ENCODE peak calls at places on chromosomes 13 and 19, in six cellular contexts. U, C, B, R, J and A are unnamed samples.

GRCh38 chr13:23743269-23743668 is 145.9 kb downstream of the MIPEP start:
- DNase-seq in U (no peak), C (no peak), B (no peak), R (peak; percentile 66), J (no peak), A (no peak)

GRCh38 chr19:4206818-4207484 is 22.4 kb upstream of the EBI3 start:
- DNase-seq in U (peak; percentile 54), C (no peak), B (no peak), R (peak; percentile 50), J (no peak), A (peak; percentile 63)

GRCh38 chr13:49220035-49220855 is at the start of gene MLNR:
- DNase-seq in U (no peak), C (peak; percentile 76), B (peak; percentile 35), R (peak; percentile 37), J (no peak), A (peak; percentile 29)

GRCh38 chr13:107365466-107366215 is 797.7 kb upstream of the ARGLU1 start:
- DNase-seq in U (peak; percentile 83), C (no peak), B (no peak), R (no peak), J (no peak), A (peak; percentile 77)

GRCh38 chr13:102873653-102874052 is 27.8 kb downstream of the ERCC5 start:
- DNase-seq in U (no peak), C (no peak), B (no peak), R (no peak), J (no peak), A (peak; percentile 36)

GRCh38 chr13:113584870-113585671 is 518 bp downstream of the TFDP1 start:
- DNase-seq in U (no peak), C (peak; percentile 23), B (no peak), R (peak; percentile 21), J (no peak), A (no peak)

GRCh38 chr19:18364826-18365528 is 21.0 kb upstream of the GDF15 start:
- DNase-seq in U (peak; percentile 100), C (no peak), B (no peak), R (peak; percentile 98), J (no peak), A (peak; percentile 100)

GRCh38 chr13:88417801-88418200 is 746.6 kb downstream of the SLITRK5 start:
- DNase-seq in U (no peak), C (no peak), B (no peak), R (no peak), J (no peak), A (no peak)

GRCh38 chr19:47781590-47782318 is 3.3 kb downstream of the SELENOW start:
- DNase-seq in U (no peak), C (no peak), B (no peak), R (peak; percentile 25), J (no peak), A (no peak)

GRCh38 chr19:50413531-50413930 is 5.2 kb upstream of the SPIB start:
- DNase-seq in U (no peak), C (no peak), B (no peak), R (no peak), J (no peak), A (no peak)

GRCh38 chr13:65679240-65679639 is 1550.9 kb downstream of the PCDH9 start:
- DNase-seq in U (peak; percentile 54), C (no peak), B (no peak), R (no peak), J (no peak), A (peak; percentile 58)

GRCh38 chr19:55370305-55370988 is at the start of gene IL11:
- DNase-seq in U (peak; percentile 78), C (no peak), B (no peak), R (no peak), J (no peak), A (peak; percentile 84)

GRCh38 chr13:39353988-39354387 is 249.0 kb downstream of the LHFPL6 start:
- DNase-seq in U (peak; percentile 65), C (no peak), B (no peak), R (peak; percentile 41), J (no peak), A (peak; percentile 29)

GRCh38 chr19:4859697-4860096 is 7.8 kb downstream of the PLIN3 start:
- DNase-seq in U (no peak), C (no peak), B (no peak), R (no peak), J (no peak), A (no peak)

DNA sequence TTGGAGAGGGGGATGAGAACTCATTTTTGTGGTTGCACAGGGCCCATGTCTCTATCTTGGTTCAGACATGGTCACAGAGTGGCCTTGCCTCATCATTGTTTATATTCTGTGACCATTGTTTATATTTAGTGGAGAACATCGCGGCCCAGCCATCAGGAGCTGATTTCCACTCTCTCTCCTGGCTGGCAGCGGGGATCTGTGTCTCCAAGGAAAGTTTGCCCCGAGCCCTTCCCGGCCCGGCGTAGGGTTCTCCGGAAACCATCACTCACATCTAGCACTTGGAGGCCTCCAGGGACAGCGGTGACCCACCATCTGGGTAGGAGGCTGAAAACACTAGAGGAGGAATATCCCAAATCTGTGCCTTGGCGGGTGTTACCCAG is 822 bp upstream of the ZNF358 start:
- DNase-seq in U (peak; percentile 66), C (no peak), B (no peak), R (no peak), J (no peak), A (peak; percentile 96)
- H3K23ac ChIP-seq in U (peak overlapping the region; percentile 97), C (no peak overlapping the region), B (no peak overlapping the region), R (no peak overlapping the region), J (no peak overlapping the region), A (no peak overlapping the region)

GRCh38 chr19:51965583-51965982 is 21.1 kb downstream of the ZNF350 start:
- DNase-seq in U (no peak), C (no peak), B (no peak), R (no peak), J (no peak), A (no peak)

GRCh38 chr19:51971624-51972023 is 15.0 kb downstream of the ZNF350 start:
- DNase-seq in U (peak; percentile 13), C (no peak), B (no peak), R (no peak), J (no peak), A (peak; percentile 41)

GRCh38 chr19:51970718-51971117 is 15.9 kb downstream of the ZNF350 start:
- DNase-seq in U (no peak), C (no peak), B (no peak), R (no peak), J (no peak), A (no peak)
- H3K9me3 ChIP-seq in U (peaks cover 77% of the 10 kb centered on the region), C (peaks cover 70% of the 10 kb centered on the region), B (peaks cover 91% of the 10 kb centered on the region), R (peaks cover 29% of the 10 kb centered on the region), J (peaks cover 67% of the 10 kb centered on the region), A (peaks cover 97% of the 10 kb centered on the region)

GRCh38 chr13:46180393-46180792 is 1.6 kb downstream of the LCP1 start:
- DNase-seq in U (no peak), C (no peak), B (no peak), R (no peak), J (no peak), A (no peak)

GRCh38 chr13:46179576-46180368 is 2.2 kb downstream of the LCP1 start:
- DNase-seq in U (no peak), C (no peak), B (no peak), R (no peak), J (no peak), A (no peak)

GRCh38 chr13:46182491-46182877 is 507 bp upstream of the LCP1 start:
- DNase-seq in U (no peak), C (no peak), B (no peak), R (no peak), J (no peak), A (no peak)

GRCh38 chr13:46183018-46183940 is 1.3 kb upstream of the LCP1 start:
- DNase-seq in U (no peak), C (no peak), B (no peak), R (no peak), J (no peak), A (no peak)

GRCh38 chr13:46181799-46182490 is at the start of gene LCP1:
- DNase-seq in U (no peak), C (no peak), B (no peak), R (peak; percentile 70), J (no peak), A (no peak)
- H3K4me2 ChIP-seq in U (no peak within 1 kb of the TSS), C (no peak within 1 kb of the TSS), B (no peak within 1 kb of the TSS), R (peak within 1 kb of the TSS; percentile 30), J (no peak within 1 kb of the TSS), A (no peak within 1 kb of the TSS)

DNA sequence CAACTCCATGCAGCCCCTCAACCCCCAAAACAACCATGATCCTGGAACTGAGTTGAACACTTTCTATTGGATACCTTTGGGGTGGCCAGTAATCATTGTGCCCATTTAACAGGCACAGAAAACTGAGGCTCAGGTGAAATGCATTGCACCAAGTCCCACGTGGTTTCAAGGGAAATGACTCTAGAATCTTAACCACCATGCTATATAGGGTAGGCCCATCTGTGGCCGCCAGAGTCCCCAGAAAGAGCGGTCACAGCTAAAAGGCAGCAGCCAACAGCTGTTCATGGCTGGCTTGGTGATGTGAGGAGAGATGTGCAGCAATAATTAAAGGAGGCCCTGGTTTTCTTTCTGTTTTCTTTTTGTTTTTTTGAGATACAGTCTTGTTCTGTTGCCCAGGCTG is 2.6 kb downstream of the CNN1 start:
- DNase-seq in U (no peak), C (no peak), B (no peak), R (no peak), J (no peak), A (no peak)
- H3K23ac ChIP-seq in U (no peak overlapping the region), C (no peak overlapping the region), B (no peak overlapping the region), R (no peak overlapping the region), J (no peak overlapping the region), A (no peak overlapping the region)

GRCh38 chr19:51978882-51979281 is 7.8 kb downstream of the ZNF350 start:
- DNase-seq in U (no peak), C (no peak), B (no peak), R (peak; percentile 64), J (no peak), A (no peak)
- H3K9me3 ChIP-seq in U (peaks cover 49% of the 10 kb centered on the region), C (peaks cover 24% of the 10 kb centered on the region), B (peaks cover 49% of the 10 kb centered on the region), R (peaks cover 23% of the 10 kb centered on the region), J (peaks cover 47% of the 10 kb centered on the region), A (peaks cover 98% of the 10 kb centered on the region)

GRCh38 chr13:87259479-87260083 is 411.6 kb upstream of the SLITRK5 start:
- DNase-seq in U (no peak), C (peak; percentile 76), B (no peak), R (no peak), J (no peak), A (peak; percentile 15)
- H3K4me2 ChIP-seq in U (no peak overlapping the region), C (no peak overlapping the region), B (no peak overlapping the region), R (no peak overlapping the region), J (no peak overlapping the region), A (no peak overlapping the region)

DNA sequence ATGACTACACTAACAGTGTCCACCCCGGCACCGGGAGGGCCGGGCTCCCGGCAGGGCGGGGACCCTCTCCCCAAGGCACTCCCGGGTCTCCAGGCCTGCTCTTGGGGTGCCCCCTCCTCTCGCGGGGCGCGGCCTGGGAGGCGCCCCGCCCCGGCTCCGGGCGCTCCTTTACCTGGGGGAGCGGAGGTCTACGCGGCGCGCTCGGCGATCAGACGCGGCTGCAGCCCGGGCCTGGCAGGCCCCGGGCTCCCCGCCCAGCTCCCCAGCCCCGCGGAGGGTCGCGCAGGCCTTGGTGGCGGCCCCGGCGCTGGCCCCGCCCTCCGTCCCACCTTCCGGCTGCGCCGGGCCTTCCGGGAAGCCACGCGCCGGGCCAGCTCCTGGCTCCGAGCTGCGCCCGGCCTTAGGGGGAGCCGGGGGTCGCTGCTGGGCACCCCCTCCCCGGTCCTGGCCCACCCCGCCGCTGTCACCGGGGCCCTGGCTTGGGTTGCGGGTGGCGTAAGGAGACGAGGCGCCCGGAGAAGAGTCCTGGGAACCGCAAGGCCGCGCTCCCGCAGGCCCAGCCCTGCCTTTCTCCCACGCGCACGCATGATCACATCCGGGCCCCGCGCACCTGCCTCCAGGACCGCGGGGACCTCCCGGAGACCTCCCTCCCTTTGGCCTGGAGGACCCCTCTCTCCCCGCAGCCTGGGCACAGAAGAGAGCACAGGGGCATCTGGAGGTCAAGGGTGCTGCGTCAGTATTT is at the start of gene C19orf12:
- DNase-seq in U (peak; percentile 23), C (no peak), B (peak; percentile 40), R (peak; percentile 57), J (no peak), A (peak; percentile 45)
- H3K23ac ChIP-seq in U (peak within 1 kb of the TSS; percentile 63), C (no peak within 1 kb of the TSS), B (peak within 1 kb of the TSS; percentile 95), R (no peak within 1 kb of the TSS), J (no peak within 1 kb of the TSS), A (peak within 1 kb of the TSS; percentile 38)